ENCODE peak calls at places on chromosomes 13 and 19, in seven cellular contexts. N, R, L, F, B, G and K are unnamed samples.
A peak's percentile ranks its signal among the peaks of the same experiment; 100 is the strongest.

GRCh38 chr13:110408286-110408685 is 101.2 kb downstream of the COL4A2 start:
- DNase-seq in N (no peak), R (no peak), L (no peak), F (no peak), B (no peak), G (no peak), K (no peak)

GRCh38 chr19:39160889-39161672 is 35.5 kb downstream of the PAK4 start:
- DNase-seq in N (no peak), R (no peak), L (no peak), F (no peak), B (no peak), G (no peak), K (no peak)

GRCh38 chr13:27329210-27329609 is 58.6 kb downstream of the RASL11A start:
- DNase-seq in N (no peak), R (no peak), L (no peak), F (no peak), B (no peak), G (no peak), K (no peak)

GRCh38 chr19:48741222-48741999 is 1.0 kb upstream of the RASIP1 start:
- DNase-seq in N (no peak), R (no peak), L (peak; percentile 75), F (no peak), B (no peak), G (no peak), K (no peak)

GRCh38 chr19:30096596-30097370 is 154.7 kb downstream of the URI1 start:
- DNase-seq in N (no peak), R (no peak), L (no peak), F (no peak), B (no peak), G (no peak), K (no peak)

GRCh38 chr13:113544896-113545295 is 39.7 kb upstream of the TFDP1 start:
- DNase-seq in N (no peak), R (no peak), L (no peak), F (no peak), B (no peak), G (no peak), K (no peak)

GRCh38 chr19:21693399-21693798 is 74.0 kb downstream of the ZNF100 start:
- DNase-seq in N (no peak), R (no peak), L (no peak), F (no peak), B (no peak), G (no peak), K (no peak)

GRCh38 chr19:30084390-30084819 is 142.4 kb downstream of the URI1 start:
- DNase-seq in N (no peak), R (no peak), L (no peak), F (no peak), B (no peak), G (no peak), K (no peak)

GRCh38 chr19:10285393-10285792 is 1.4 kb upstream of the ICAM4 start:
- DNase-seq in N (no peak), R (no peak), L (no peak), F (no peak), B (no peak), G (no peak), K (no peak)

GRCh38 chr13:106755542-106755941 is 187.6 kb upstream of the ARGLU1 start:
- DNase-seq in N (no peak), R (no peak), L (no peak), F (no peak), B (no peak), G (no peak), K (no peak)

GRCh38 chr19:3538965-3539742 is at the start of gene TEKTIP1:
- DNase-seq in N (no peak), R (no peak), L (no peak), F (no peak), B (peak; percentile 23), G (no peak), K (no peak)

GRCh38 chr19:46480409-46480808 is 9.0 kb upstream of the PNMA8A start:
- DNase-seq in N (no peak), R (no peak), L (no peak), F (no peak), B (peak; percentile 83), G (no peak), K (no peak)

GRCh38 chr19:38644719-38645118 is 2.7 kb upstream of the ACTN4 start:
- DNase-seq in N (no peak), R (no peak), L (peak; percentile 66), F (no peak), B (no peak), G (no peak), K (no peak)

GRCh38 chr13:39910833-39911232 is 255.4 kb downstream of the COG6 start:
- DNase-seq in N (no peak), R (no peak), L (no peak), F (no peak), B (no peak), G (no peak), K (no peak)

GRCh38 chr19:35000647-35001501 is 751 bp downstream of the GRAMD1A start:
- DNase-seq in N (peak; percentile 53), R (no peak), L (peak; percentile 50), F (no peak), B (peak; percentile 35), G (no peak), K (peak; percentile 74)

GRCh38 chr19:43560687-43561086 is 14.6 kb downstream of the XRCC1 start:
- DNase-seq in N (peak; percentile 30), R (no peak), L (no peak), F (no peak), B (no peak), G (no peak), K (no peak)

GRCh38 chr19:9911524-9911923 is 24.8 kb downstream of the OLFM2 start:
- DNase-seq in N (no peak), R (no peak), L (no peak), F (no peak), B (no peak), G (no peak), K (no peak)

GRCh38 chr19:33946535-33947323 is 150.1 kb downstream of the KCTD15 start:
- DNase-seq in N (no peak), R (no peak), L (no peak), F (no peak), B (no peak), G (no peak), K (no peak)

GRCh38 chr13:107216046-107216715 is 648.2 kb upstream of the ARGLU1 start:
- DNase-seq in N (no peak), R (no peak), L (no peak), F (no peak), B (no peak), G (no peak), K (no peak)